ENCODE peak calls at places on chromosomes 16 and 17, in seven cellular contexts. O, K, I, A, F, T and Q are unnamed samples.
A peak's percentile ranks its signal among the peaks of the same experiment; 100 is the strongest.

GRCh38 chr16:10827691-10828341 is 9.2 kb upstream of the TVP23A start:
- DNase-seq in O (no peak), K (peak; percentile 95), I (no peak), A (peak; percentile 56), F (peak; percentile 83), T (peak; percentile 54), Q (peak; percentile 97)

GRCh38 chr17:82117139-82118090 is 19.4 kb upstream of the FASN start:
- DNase-seq in O (no peak), K (no peak), I (no peak), A (no peak), F (peak; percentile 92), T (no peak), Q (no peak)

GRCh38 chr17:76845524-76845923 is 22.7 kb upstream of the MGAT5B start:
- DNase-seq in O (no peak), K (no peak), I (no peak), A (no peak), F (no peak), T (no peak), Q (peak; percentile 54)

GRCh38 chr17:4953461-4953961 is 2.6 kb downstream of the ENO3 start:
- DNase-seq in O (no peak), K (no peak), I (no peak), A (no peak), F (no peak), T (no peak), Q (peak; percentile 52)

GRCh38 chr16:57899771-57900661 is 70.9 kb downstream of the CNGB1 start:
- DNase-seq in O (peak; percentile 68), K (no peak), I (peak; percentile 91), A (peak; percentile 66), F (peak; percentile 78), T (peak; percentile 47), Q (peak; percentile 80)

GRCh38 chr17:48236681-48237134 is 129.1 kb downstream of the SNX11 start:
- DNase-seq in O (no peak), K (no peak), I (no peak), A (no peak), F (no peak), T (no peak), Q (peak; percentile 94)

GRCh38 chr17:66220079-66220835 is 9.0 kb downstream of the APOH start:
- DNase-seq in O (no peak), K (no peak), I (no peak), A (no peak), F (no peak), T (no peak), Q (no peak)

GRCh38 chr17:38419508-38419981 is 8.7 kb upstream of the ARHGAP23 start:
- DNase-seq in O (peak; percentile 30), K (no peak), I (peak; percentile 61), A (no peak), F (no peak), T (no peak), Q (no peak)

GRCh38 chr17:6244253-6244652 is 174.1 kb downstream of the WSCD1 start:
- DNase-seq in O (no peak), K (peak; percentile 47), I (peak; percentile 44), A (no peak), F (no peak), T (no peak), Q (no peak)

GRCh38 chr17:40303706-40304450 is 5.1 kb upstream of the RARA start:
- DNase-seq in O (no peak), K (no peak), I (no peak), A (no peak), F (peak; percentile 45), T (no peak), Q (peak; percentile 80)

GRCh38 chr17:7336240-7337175 is at the start of gene ACAP1:
- DNase-seq in O (peak; percentile 81), K (no peak), I (peak; percentile 94), A (no peak), F (no peak), T (no peak), Q (no peak)

GRCh38 chr16:48335961-48336360 is 49.3 kb downstream of the SIAH1 start:
- DNase-seq in O (no peak), K (no peak), I (no peak), A (no peak), F (no peak), T (no peak), Q (peak; percentile 54)

GRCh38 chr17:82536220-82537201 is 17.0 kb downstream of the FOXK2 start:
- DNase-seq in O (no peak), K (no peak), I (peak; percentile 59), A (peak; percentile 30), F (no peak), T (peak; percentile 33), Q (peak; percentile 89)

GRCh38 chr17:78140169-78141051 is 5.8 kb upstream of the C17orf99 start:
- DNase-seq in O (peak; percentile 100), K (peak; percentile 98), I (peak; percentile 100), A (peak; percentile 91), F (peak; percentile 87), T (peak; percentile 86), Q (peak; percentile 72)

GRCh38 chr16:2848933-2849332 is 9.0 kb downstream of the PRSS22 start:
- DNase-seq in O (no peak), K (no peak), I (no peak), A (no peak), F (no peak), T (no peak), Q (no peak)

GRCh38 chr16:64450170-64450569 is 671.7 kb downstream of the CDH11 start:
- DNase-seq in O (no peak), K (no peak), I (no peak), A (no peak), F (no peak), T (no peak), Q (no peak)

GRCh38 chr17:81397314-81398169 is 2.3 kb downstream of the BAHCC1 start:
- DNase-seq in O (no peak), K (no peak), I (peak; percentile 98), A (no peak), F (no peak), T (no peak), Q (peak; percentile 69)

GRCh38 chr17:74757931-74758845 is 9.8 kb downstream of the NHERF1 start:
- DNase-seq in O (no peak), K (no peak), I (no peak), A (peak; percentile 84), F (no peak), T (no peak), Q (peak; percentile 51)

GRCh38 chr17:34312080-34312479 is 7.2 kb upstream of the CCL8 start:
- DNase-seq in O (no peak), K (no peak), I (no peak), A (no peak), F (no peak), T (no peak), Q (peak; percentile 94)

GRCh38 chr17:15920758-15921239 is 24.1 kb upstream of the ADORA2B start:
- DNase-seq in O (no peak), K (no peak), I (no peak), A (peak; percentile 51), F (peak; percentile 15), T (no peak), Q (peak; percentile 99)

GRCh38 chr16:79599256-79599836 is 1.2 kb downstream of the MAF start:
- DNase-seq in O (no peak), K (no peak), I (peak; percentile 84), A (peak; percentile 16), F (peak; percentile 52), T (no peak), Q (peak; percentile 36)

GRCh38 chr17:4411201-4411600 is 22.5 kb upstream of the SPNS3 start:
- DNase-seq in O (no peak), K (no peak), I (no peak), A (no peak), F (no peak), T (no peak), Q (no peak)

GRCh38 chr17:80154166-80154565 is 7.2 kb upstream of the EIF4A3 start:
- DNase-seq in O (peak; percentile 36), K (no peak), I (peak; percentile 67), A (no peak), F (no peak), T (no peak), Q (no peak)

GRCh38 chr17:62692159-62692651 is 64.7 kb downstream of the MRC2 start:
- DNase-seq in O (no peak), K (no peak), I (peak; percentile 62), A (no peak), F (no peak), T (no peak), Q (no peak)

GRCh38 chr17:62692721-62693431 is 65.4 kb downstream of the MRC2 start:
- DNase-seq in O (no peak), K (no peak), I (peak; percentile 93), A (no peak), F (no peak), T (no peak), Q (peak; percentile 54)

GRCh38 chr17:62693616-62694415 is 66.3 kb downstream of the MRC2 start:
- DNase-seq in O (no peak), K (no peak), I (peak; percentile 63), A (no peak), F (no peak), T (no peak), Q (no peak)

GRCh38 chr17:62696726-62697490 is 69.4 kb downstream of the MRC2 start:
- DNase-seq in O (no peak), K (no peak), I (peak; percentile 69), A (no peak), F (no peak), T (no peak), Q (no peak)

DNA sequence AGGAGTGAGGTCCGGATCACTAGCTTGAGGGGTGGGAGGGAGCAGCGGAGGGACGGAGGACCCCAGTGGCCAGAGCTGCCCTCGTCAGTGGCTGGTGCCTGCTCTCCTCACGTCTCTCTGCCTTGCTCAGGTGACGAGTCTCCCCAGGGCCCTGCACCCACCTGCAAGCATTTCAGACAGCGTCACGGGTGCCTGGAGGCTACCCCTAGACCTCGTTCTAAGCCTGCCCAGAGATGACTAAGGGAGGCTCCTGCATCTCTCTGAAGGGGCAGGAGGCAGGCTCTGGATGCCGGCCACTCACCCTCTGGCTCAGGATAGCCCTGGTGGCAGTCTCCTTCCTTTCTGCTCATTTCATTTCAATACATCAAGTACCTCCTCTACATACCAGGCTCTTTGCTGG is 68.8 kb downstream of the MRC2 start:
- DNase-seq in O (no peak), K (no peak), I (peak; percentile 60), A (no peak), F (no peak), T (no peak), Q (no peak)
- H3K4me3 ChIP-seq in O (no peak overlapping the region), K (no peak overlapping the region), I (no peak overlapping the region), A (no peak overlapping the region), F (no peak overlapping the region), T (no peak overlapping the region), Q (no peak overlapping the region)

DNA sequence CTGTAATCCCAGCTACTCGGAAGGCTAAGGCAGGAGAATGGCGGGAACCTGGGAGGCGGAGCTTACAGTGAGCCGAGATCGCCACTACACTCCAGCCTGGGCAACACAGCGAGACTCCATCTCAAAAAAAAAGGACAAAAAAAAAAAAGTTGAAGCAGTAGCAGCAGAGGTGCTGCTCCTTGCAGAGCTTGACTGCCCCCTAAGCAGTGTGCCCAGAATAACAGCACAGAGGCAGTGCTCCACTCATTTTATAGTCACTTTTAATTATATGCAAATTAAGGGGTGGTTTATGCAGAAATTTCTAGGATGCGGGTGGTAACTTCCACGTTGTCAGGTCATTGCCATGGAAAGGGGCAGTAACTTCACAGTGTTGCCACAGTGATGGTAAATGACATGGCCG is 54.3 kb upstream of the NOL11 start:
- DNase-seq in O (no peak), K (no peak), I (no peak), A (no peak), F (no peak), T (no peak), Q (no peak)
- TF ChIP-seq CTCF in O (no peak), K (no peak), I (peak; percentile 37), A (no peak), F (no peak), T (no peak), Q (no peak)

GRCh38 chr17:72592242-72592966 is 471.6 kb downstream of the SOX9 start:
- DNase-seq in O (no peak), K (no peak), I (peak; percentile 98), A (peak; percentile 73), F (peak; percentile 51), T (peak; percentile 43), Q (peak; percentile 91)
- H3K4me3 ChIP-seq in O (no peak overlapping the region), K (peak overlapping the region; percentile 59), I (peak overlapping the region; percentile 82), A (peak overlapping the region; percentile 33), F (peak overlapping the region; percentile 46), T (peak overlapping the region; percentile 66), Q (peak overlapping the region; percentile 86)

GRCh38 chr17:18139949-18140348 is 31.4 kb downstream of the MYO15A start:
- DNase-seq in O (no peak), K (no peak), I (peak; percentile 80), A (no peak), F (peak; percentile 78), T (no peak), Q (peak; percentile 32)
- TF ChIP-seq CTCF in O (peak; percentile 48), K (no peak), I (peak; percentile 62), A (no peak), F (no peak), T (no peak), Q (peak; percentile 41)